ENCODE peak calls at places on chromosomes 2 and 18, in eight cellular contexts. One of them, this sample, is unnamed.

GRCh38 chr2:156517419-156517818 is 81.2 kb downstream of the GPD2 start:
- DNase-seq in HL-60: no peak
- DNase-seq in adrenal gland: no peak
- DNase-seq in K562: peak; percentile 20
- DNase-seq in Peyer's patch: no peak
- DNase-seq in breast epithelium: no peak
- DNase-seq in sigmoid colon: no peak
- DNase-seq in HepG2: no peak
- DNase-seq in this sample: no peak

GRCh38 chr2:165114345-165114943 is 89.4 kb downstream of the SCN3A start:
- DNase-seq in Peyer's patch: no peak
- DNase-seq in K562: no peak
- DNase-seq in breast epithelium: no peak
- DNase-seq in HepG2: peak; percentile 11
- DNase-seq in sigmoid colon: no peak
- DNase-seq in adrenal gland: no peak
- DNase-seq in HL-60: no peak
- DNase-seq in this sample: no peak

GRCh38 chr2:8525582-8526402 is 156.1 kb upstream of the ID2 start:
- DNase-seq in HL-60: peak; percentile 90
- DNase-seq in breast epithelium: peak; percentile 85
- DNase-seq in sigmoid colon: peak; percentile 88
- DNase-seq in adrenal gland: peak; percentile 60
- DNase-seq in K562: peak; percentile 95
- DNase-seq in HepG2: peak; percentile 92
- DNase-seq in Peyer's patch: peak; percentile 79
- DNase-seq in this sample: peak; percentile 95

GRCh38 chr2:230912046-230912445 is 13.0 kb downstream of the GPR55 start:
- DNase-seq in HL-60: no peak
- DNase-seq in HepG2: no peak
- DNase-seq in breast epithelium: no peak
- DNase-seq in Peyer's patch: no peak
- DNase-seq in K562: no peak
- DNase-seq in adrenal gland: no peak
- DNase-seq in sigmoid colon: no peak
- DNase-seq in this sample: no peak

GRCh38 chr18:47204908-47205522 is 28.9 kb upstream of the IER3IP1 start:
- DNase-seq in HepG2: peak; percentile 40
- DNase-seq in Peyer's patch: no peak
- DNase-seq in HL-60: peak; percentile 50
- DNase-seq in breast epithelium: no peak
- DNase-seq in adrenal gland: peak; percentile 39
- DNase-seq in sigmoid colon: no peak
- DNase-seq in K562: peak; percentile 25
- DNase-seq in this sample: peak; percentile 52

GRCh38 chr2:94996401-94997100 is 29.0 kb upstream of the MAL start:
- DNase-seq in adrenal gland: no peak
- DNase-seq in K562: no peak
- DNase-seq in Peyer's patch: peak; percentile 7
- DNase-seq in HL-60: no peak
- DNase-seq in HepG2: no peak
- DNase-seq in breast epithelium: no peak
- DNase-seq in sigmoid colon: peak; percentile 21
- DNase-seq in this sample: no peak

GRCh38 chr2:227033471-227034148 is 130.4 kb downstream of the COL4A4 start:
- DNase-seq in sigmoid colon: peak; percentile 79
- DNase-seq in HL-60: peak; percentile 16
- DNase-seq in adrenal gland: peak; percentile 40
- DNase-seq in breast epithelium: no peak
- DNase-seq in Peyer's patch: peak; percentile 57
- DNase-seq in K562: peak; percentile 42
- DNase-seq in HepG2: peak; percentile 43
- DNase-seq in this sample: peak; percentile 59

GRCh38 chr18:331231-331771 is 63.5 kb upstream of the THOC1 start:
- DNase-seq in sigmoid colon: no peak
- DNase-seq in HepG2: no peak
- DNase-seq in HL-60: no peak
- DNase-seq in Peyer's patch: no peak
- DNase-seq in breast epithelium: no peak
- DNase-seq in adrenal gland: no peak
- DNase-seq in K562: no peak
- DNase-seq in this sample: no peak

GRCh38 chr2:105110295-105110829 is 72.5 kb downstream of the MRPS9 start:
- DNase-seq in Peyer's patch: no peak
- DNase-seq in sigmoid colon: no peak
- DNase-seq in HL-60: no peak
- DNase-seq in adrenal gland: no peak
- DNase-seq in K562: no peak
- DNase-seq in HepG2: no peak
- DNase-seq in breast epithelium: no peak
- DNase-seq in this sample: no peak

DNA sequence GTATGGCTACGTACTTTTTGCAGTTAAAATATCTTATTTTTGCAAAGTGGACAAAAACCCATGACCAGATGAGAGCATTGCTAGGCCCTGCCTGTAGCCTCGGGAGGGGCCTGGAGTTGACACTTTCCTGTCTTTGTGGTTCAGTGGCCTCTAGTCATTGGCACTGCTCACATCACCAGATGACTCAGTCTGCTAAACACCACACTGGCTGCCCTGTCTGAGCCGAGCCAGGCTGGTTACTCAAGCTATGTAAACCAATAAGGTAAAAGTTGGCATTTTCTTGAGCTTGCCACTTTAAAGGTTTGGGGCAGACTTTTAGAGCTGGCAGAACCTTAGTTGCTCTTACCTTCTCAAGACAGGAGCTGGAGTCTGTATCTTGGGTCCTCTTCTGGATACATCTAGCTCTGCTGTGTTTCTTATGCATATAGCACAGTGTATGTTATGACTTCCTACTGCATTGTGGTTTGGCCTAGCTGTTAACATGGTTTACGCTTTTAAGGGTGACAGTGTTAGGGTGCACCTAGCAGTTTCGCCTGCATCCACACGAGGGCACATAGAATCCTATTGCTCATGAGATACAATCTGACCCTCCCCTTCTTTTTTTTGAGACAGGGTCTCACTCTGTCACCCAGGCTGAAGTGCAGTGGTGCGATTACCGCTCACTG is 76.4 kb downstream of the AP1S3 start:
- DNase-seq in sigmoid colon: no peak
- DNase-seq in Peyer's patch: no peak
- DNase-seq in adrenal gland: peak; percentile 18
- DNase-seq in HL-60: peak; percentile 19
- DNase-seq in HepG2: peak; percentile 77
- DNase-seq in K562: no peak
- DNase-seq in breast epithelium: peak; percentile 70
- DNase-seq in this sample: peak; percentile 72
- TF ChIP-seq CTCF in sigmoid colon: no peak
- TF ChIP-seq CTCF in Peyer's patch: no peak
- TF ChIP-seq CTCF in adrenal gland: no peak
- TF ChIP-seq CTCF in HL-60: peak; percentile 22
- TF ChIP-seq CTCF in HepG2: peak; percentile 22
- TF ChIP-seq CTCF in K562: no peak
- TF ChIP-seq CTCF in breast epithelium: no peak
- TF ChIP-seq CTCF in this sample: peak; percentile 38

DNA sequence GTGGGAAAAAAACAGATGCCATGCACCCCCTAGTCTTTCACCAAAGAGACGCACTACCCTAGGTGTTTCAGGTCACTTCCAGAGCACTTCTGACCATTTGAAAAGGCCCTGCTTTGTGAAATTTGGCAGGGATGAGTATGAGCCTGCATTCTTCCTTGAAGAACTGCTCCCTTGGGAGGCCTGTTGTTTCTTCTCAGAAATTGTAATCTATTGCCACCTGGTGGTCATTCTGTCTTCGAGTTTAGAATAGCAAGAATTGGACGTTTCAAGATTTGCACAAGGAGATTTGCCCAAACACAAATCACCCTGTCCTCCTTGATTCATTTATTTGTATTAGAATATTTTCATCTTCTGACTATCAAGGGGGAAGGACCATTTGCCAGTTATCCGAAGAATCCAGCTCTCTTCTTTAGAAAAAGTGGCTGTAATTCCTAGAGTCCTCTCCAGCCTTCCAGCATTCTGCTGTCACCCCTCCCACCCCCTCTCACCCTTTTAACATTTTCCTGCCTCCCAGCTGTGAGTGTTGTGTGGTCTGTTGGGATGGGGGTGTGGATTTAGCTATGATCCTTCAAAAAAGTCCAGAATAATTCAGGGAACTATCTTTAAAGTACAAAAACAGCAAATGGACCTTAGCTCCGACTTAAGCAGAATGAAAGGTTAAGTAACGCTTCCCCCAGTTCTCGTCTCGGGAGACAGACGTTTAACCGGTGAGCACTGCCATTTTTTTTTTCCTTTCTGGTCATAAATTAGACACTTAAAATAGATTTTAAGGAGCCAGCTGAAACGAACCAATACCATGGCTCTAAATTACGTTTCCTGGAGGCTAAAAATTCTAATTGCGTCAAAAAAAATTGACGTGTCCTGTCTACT is 3.7 kb upstream of the GAD1 start:
- DNase-seq in HL-60: peak; percentile 64
- DNase-seq in breast epithelium: peak; percentile 37
- DNase-seq in K562: peak; percentile 72
- DNase-seq in sigmoid colon: no peak
- DNase-seq in HepG2: peak; percentile 82
- DNase-seq in Peyer's patch: no peak
- DNase-seq in adrenal gland: peak; percentile 54
- DNase-seq in this sample: peak; percentile 80
- H3K4me3 ChIP-seq in HL-60: no peak overlapping the region
- H3K4me3 ChIP-seq in breast epithelium: no peak overlapping the region
- H3K4me3 ChIP-seq in K562: no peak overlapping the region
- H3K4me3 ChIP-seq in sigmoid colon: no peak overlapping the region
- H3K4me3 ChIP-seq in HepG2: no peak overlapping the region
- H3K4me3 ChIP-seq in Peyer's patch: no peak overlapping the region
- H3K4me3 ChIP-seq in adrenal gland: no peak overlapping the region
- H3K4me3 ChIP-seq in this sample: no peak overlapping the region

DNA sequence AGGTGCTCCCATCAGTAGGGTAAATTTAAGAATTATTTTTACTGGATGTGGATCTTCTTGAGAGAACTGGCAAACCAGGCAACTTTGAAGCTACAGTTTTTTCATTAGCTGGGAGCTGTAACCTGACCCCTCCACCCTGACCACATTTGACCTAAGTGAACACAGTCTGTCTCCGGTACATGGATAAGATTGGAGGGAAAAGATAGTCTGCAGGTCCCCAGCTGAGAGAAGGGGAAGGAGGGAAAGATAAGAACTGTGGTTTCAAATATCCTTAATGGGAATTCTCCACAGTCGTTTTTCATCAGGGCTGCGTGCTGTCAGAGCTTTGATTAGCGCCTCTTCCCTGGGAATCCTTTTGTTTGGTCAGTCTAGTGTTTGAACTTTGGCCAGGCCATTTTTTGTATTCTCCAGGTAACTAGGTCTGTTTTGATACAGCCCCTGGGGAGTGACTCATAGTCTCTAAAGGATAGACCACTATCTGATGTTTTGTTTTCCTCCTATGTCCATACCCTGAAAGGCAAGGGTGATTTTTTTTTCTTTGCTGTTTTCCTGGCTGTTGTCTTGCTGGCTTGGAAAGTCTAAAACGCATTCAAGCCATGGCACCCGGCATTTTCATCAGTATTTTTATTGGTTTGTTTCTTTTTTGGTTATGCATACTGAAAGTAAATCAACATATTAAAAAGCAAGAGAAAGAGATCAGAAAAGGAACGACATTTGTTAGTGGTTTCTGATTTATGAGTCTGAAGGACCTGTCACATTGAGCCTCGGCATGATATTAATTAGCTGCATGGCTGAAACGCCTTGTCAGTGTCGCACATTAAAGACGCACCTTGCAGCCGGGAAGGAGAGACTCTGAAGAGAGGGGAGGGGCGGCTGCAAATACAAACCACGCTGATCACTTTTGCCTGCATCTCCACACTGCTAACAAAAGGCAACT is 183.4 kb upstream of the FN1 start:
- DNase-seq in sigmoid colon: no peak
- DNase-seq in Peyer's patch: no peak
- DNase-seq in adrenal gland: no peak
- DNase-seq in HepG2: peak; percentile 100
- DNase-seq in K562: peak; percentile 75
- DNase-seq in breast epithelium: no peak
- DNase-seq in HL-60: no peak
- DNase-seq in this sample: peak; percentile 12
- TF ChIP-seq CTCF in sigmoid colon: no peak
- TF ChIP-seq CTCF in Peyer's patch: no peak
- TF ChIP-seq CTCF in adrenal gland: no peak
- TF ChIP-seq CTCF in HepG2: no peak
- TF ChIP-seq CTCF in K562: no peak
- TF ChIP-seq CTCF in breast epithelium: no peak
- TF ChIP-seq CTCF in HL-60: no peak
- TF ChIP-seq CTCF in this sample: no peak

GRCh38 chr2:36965751-36966369 is 476 bp downstream of the STRN start:
- DNase-seq in Peyer's patch: no peak
- DNase-seq in HepG2: no peak
- DNase-seq in breast epithelium: peak; percentile 32
- DNase-seq in K562: peak; percentile 67
- DNase-seq in sigmoid colon: no peak
- DNase-seq in adrenal gland: no peak
- DNase-seq in HL-60: peak; percentile 28
- DNase-seq in this sample: peak; percentile 59

GRCh38 chr2:36965196-36965595 is 1.1 kb downstream of the STRN start:
- DNase-seq in HepG2: no peak
- DNase-seq in adrenal gland: no peak
- DNase-seq in sigmoid colon: no peak
- DNase-seq in K562: peak; percentile 8
- DNase-seq in breast epithelium: no peak
- DNase-seq in Peyer's patch: no peak
- DNase-seq in HL-60: no peak
- DNase-seq in this sample: no peak

GRCh38 chr2:36963734-36964133 is 2.6 kb downstream of the STRN start:
- DNase-seq in adrenal gland: no peak
- DNase-seq in HL-60: no peak
- DNase-seq in breast epithelium: no peak
- DNase-seq in sigmoid colon: no peak
- DNase-seq in Peyer's patch: no peak
- DNase-seq in HepG2: no peak
- DNase-seq in K562: no peak
- DNase-seq in this sample: no peak

GRCh38 chr2:36963106-36963505 is 3.2 kb downstream of the STRN start:
- DNase-seq in breast epithelium: peak; percentile 44
- DNase-seq in HL-60: no peak
- DNase-seq in adrenal gland: no peak
- DNase-seq in K562: no peak
- DNase-seq in sigmoid colon: no peak
- DNase-seq in HepG2: no peak
- DNase-seq in Peyer's patch: no peak
- DNase-seq in this sample: no peak

DNA sequence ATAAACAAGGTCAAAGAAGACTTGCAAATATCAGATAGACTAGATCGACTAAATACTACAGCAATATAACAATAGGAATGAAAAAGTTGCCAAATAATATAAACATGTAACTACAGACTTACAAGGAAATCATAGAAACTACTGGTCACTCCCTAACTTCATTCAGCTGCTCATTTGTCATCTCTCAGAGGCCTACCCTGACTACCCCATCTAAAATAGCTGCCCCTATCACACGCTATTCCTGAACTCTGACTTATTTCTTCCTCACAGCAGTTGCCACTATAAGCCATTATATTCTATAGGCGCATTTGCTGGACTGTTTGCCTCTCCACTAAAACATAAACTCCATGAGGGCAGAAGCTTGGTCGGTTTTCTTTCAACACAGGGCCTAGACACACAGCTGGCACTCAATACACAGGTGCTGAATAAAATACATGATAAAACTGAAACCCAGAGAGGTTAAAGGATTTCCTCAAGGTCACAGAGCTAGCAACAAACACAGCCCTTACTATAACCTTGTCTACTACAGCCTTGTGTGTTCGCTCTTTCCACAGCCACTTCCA is 1.8 kb downstream of the STRN start:
- DNase-seq in breast epithelium: no peak
- DNase-seq in sigmoid colon: no peak
- DNase-seq in K562: no peak
- DNase-seq in adrenal gland: no peak
- DNase-seq in HepG2: no peak
- DNase-seq in Peyer's patch: no peak
- DNase-seq in HL-60: no peak
- DNase-seq in this sample: no peak
- H3K4me3 ChIP-seq in breast epithelium: peak overlapping the region; percentile 90
- H3K4me3 ChIP-seq in sigmoid colon: no peak overlapping the region
- H3K4me3 ChIP-seq in K562: peak overlapping the region; percentile 96
- H3K4me3 ChIP-seq in adrenal gland: peak overlapping the region; percentile 99
- H3K4me3 ChIP-seq in HepG2: peak overlapping the region; percentile 97
- H3K4me3 ChIP-seq in Peyer's patch: peak overlapping the region; percentile 99
- H3K4me3 ChIP-seq in HL-60: no peak overlapping the region
- H3K4me3 ChIP-seq in this sample: peak overlapping the region; percentile 74